ENCODE peak calls at places on chromosomes 16 and 17, in six cellular contexts. U, V, L, K, W and O are unnamed samples.

GRCh38 chr17:40516581-40517285 is 15.3 kb upstream of the TNS4 start:
- DNase-seq in U (no peak), V (peak), L (no peak), K (no peak), W (peak), O (peak)

GRCh38 chr16:7839568-7839967 is 506.9 kb downstream of the RBFOX1 start:
- DNase-seq in U (no peak), V (no peak), L (no peak), K (no peak), W (no peak), O (no peak)

GRCh38 chr16:16992986-16993783 is 477.6 kb downstream of the XYLT1 start:
- DNase-seq in U (no peak), V (no peak), L (no peak), K (no peak), W (peak), O (no peak)

GRCh38 chr16:47047804-47048203 is 74.3 kb upstream of the DNAJA2 start:
- DNase-seq in U (no peak), V (no peak), L (no peak), K (no peak), W (no peak), O (no peak)

GRCh38 chr17:79179334-79179733 is 104.7 kb downstream of the ENGASE start:
- DNase-seq in U (no peak), V (no peak), L (no peak), K (no peak), W (no peak), O (no peak)

GRCh38 chr16:87836844-87837581 is 32.3 kb downstream of the SLC7A5 start:
- DNase-seq in U (peak), V (no peak), L (no peak), K (peak), W (no peak), O (no peak)

GRCh38 chr17:10105513-10106001 is 92.8 kb downstream of the GAS7 start:
- DNase-seq in U (peak), V (peak), L (no peak), K (no peak), W (no peak), O (no peak)

GRCh38 chr16:3215601-3216262 is 19.2 kb downstream of the ZNF200 start:
- DNase-seq in U (no peak), V (no peak), L (no peak), K (no peak), W (no peak), O (no peak)

GRCh38 chr17:9177212-9177611 is 155.9 kb downstream of the NTN1 start:
- DNase-seq in U (peak), V (no peak), L (no peak), K (no peak), W (no peak), O (no peak)

GRCh38 chr17:19943026-19943425 is 34.6 kb downstream of the AKAP10 start:
- DNase-seq in U (no peak), V (peak), L (no peak), K (no peak), W (no peak), O (no peak)

GRCh38 chr17:41049110-41049509 is 2.0 kb upstream of the KRTAP2-1 start:
- DNase-seq in U (no peak), V (peak), L (no peak), K (no peak), W (no peak), O (no peak)

GRCh38 chr16:47143329-47143676 is 442 bp downstream of the NETO2 start:
- DNase-seq in U (peak), V (peak), L (peak), K (no peak), W (peak), O (no peak)